ENCODE peak calls at places on chromosomes 13 and 19, in seven cellular contexts. C, X, Z, B, G, D and U are unnamed samples.

GRCh38 chr13:101757446-101758039 is 305.1 kb downstream of the ITGBL1 start:
- DNase-seq in C (no peak), X (no peak), Z (no peak), B (no peak), G (peak; percentile 17), D (peak; percentile 14), U (peak; percentile 23)

GRCh38 chr13:30052127-30052526 is 201.7 kb upstream of the UBL3 start:
- DNase-seq in C (no peak), X (no peak), Z (no peak), B (no peak), G (no peak), D (no peak), U (peak; percentile 20)

GRCh38 chr13:53800011-53800410 is 771.4 kb downstream of the OLFM4 start:
- DNase-seq in C (no peak), X (no peak), Z (no peak), B (no peak), G (no peak), D (no peak), U (no peak)

GRCh38 chr19:29326351-29326750 is 113.4 kb upstream of the UQCRFS1 start:
- DNase-seq in C (no peak), X (no peak), Z (no peak), B (no peak), G (no peak), D (no peak), U (no peak)

GRCh38 chr13:109875746-109876145 is 89.4 kb upstream of the IRS2 start:
- DNase-seq in C (no peak), X (no peak), Z (no peak), B (no peak), G (no peak), D (no peak), U (no peak)

GRCh38 chr13:76921516-76921915 is 26.8 kb upstream of the ACOD1 start:
- DNase-seq in C (no peak), X (no peak), Z (no peak), B (no peak), G (no peak), D (peak; percentile 28), U (peak; percentile 53)

GRCh38 chr13:41107584-41108014 is 25.0 kb downstream of the KBTBD6 start:
- DNase-seq in C (no peak), X (no peak), Z (no peak), B (no peak), G (no peak), D (no peak), U (no peak)

GRCh38 chr19:55097864-55098715 is 19.3 kb downstream of the PPP1R12C start:
- DNase-seq in C (no peak), X (no peak), Z (no peak), B (no peak), G (no peak), D (no peak), U (no peak)

GRCh38 chr13:111385182-111385857 is 64.9 kb downstream of the TEX29 start:
- DNase-seq in C (peak; percentile 53), X (no peak), Z (no peak), B (no peak), G (no peak), D (no peak), U (no peak)

GRCh38 chr13:46655727-46656180 is 102.8 kb downstream of the LRCH1 start:
- DNase-seq in C (no peak), X (no peak), Z (no peak), B (no peak), G (no peak), D (no peak), U (peak; percentile 25)

GRCh38 chr19:46828484-46828883 is 22.2 kb downstream of the AP2S1 start:
- DNase-seq in C (no peak), X (no peak), Z (no peak), B (no peak), G (no peak), D (peak; percentile 39), U (no peak)

GRCh38 chr19:39195755-39196154 is 1.0 kb upstream of the NCCRP1 start:
- DNase-seq in C (no peak), X (peak; percentile 41), Z (no peak), B (no peak), G (no peak), D (no peak), U (no peak)

GRCh38 chr19:35306473-35307246 is 14.7 kb downstream of the MAG start:
- DNase-seq in C (no peak), X (no peak), Z (no peak), B (no peak), G (peak; percentile 63), D (no peak), U (no peak)

GRCh38 chr19:7522072-7522922 is at the start of gene MCOLN1:
- DNase-seq in C (peak; percentile 99), X (peak; percentile 100), Z (peak; percentile 98), B (peak; percentile 70), G (peak; percentile 100), D (peak; percentile 79), U (peak; percentile 100)

GRCh38 chr13:43787518-43787891 is 733 bp upstream of the ENOX1 start:
- DNase-seq in C (no peak), X (no peak), Z (no peak), B (no peak), G (no peak), D (no peak), U (no peak)

GRCh38 chr13:73898276-73898675 is 235.9 kb downstream of the KLF12 start:
- DNase-seq in C (no peak), X (no peak), Z (no peak), B (no peak), G (no peak), D (no peak), U (no peak)

GRCh38 chr13:80873589-80873988 is 532.7 kb upstream of the SPRY2 start:
- DNase-seq in C (no peak), X (no peak), Z (no peak), B (no peak), G (peak; percentile 23), D (no peak), U (no peak)

GRCh38 chr19:36023432-36023831 is 9.2 kb downstream of the CLIP3 start:
- DNase-seq in C (no peak), X (no peak), Z (no peak), B (no peak), G (no peak), D (no peak), U (no peak)

GRCh38 chr19:45418812-45419211 is 4.9 kb downstream of the ERCC1 start:
- DNase-seq in C (no peak), X (no peak), Z (no peak), B (no peak), G (no peak), D (no peak), U (no peak)

GRCh38 chr19:2754659-2755447 is 15.0 kb upstream of the SLC39A3 start:
- DNase-seq in C (no peak), X (no peak), Z (no peak), B (no peak), G (no peak), D (no peak), U (no peak)

GRCh38 chr13:46675016-46675415 is 121.9 kb downstream of the ESD start:
- DNase-seq in C (no peak), X (no peak), Z (no peak), B (no peak), G (peak; percentile 24), D (no peak), U (no peak)